ENCODE peak calls at places on chromosomes 3 and 15, in five cellular contexts. C is cardiac fibroblast, S is Peyer's patch, W is thoracic aorta, I is left ventricle myocardium inferior. Z is an unnamed sample.
A peak's percentile ranks its signal among the peaks of the same experiment; 100 is the strongest.

GRCh38 chr3:195284842-195285241 is 13.9 kb upstream of the XXYLT1 start:
- DNase-seq in I (no peak), S (no peak), W (no peak), C (no peak), Z (no peak)

GRCh38 chr15:42720071-42720470 is 16.9 kb downstream of the CDAN1 start:
- DNase-seq in I (no peak), C (no peak), W (no peak), S (no peak), Z (no peak)

GRCh38 chr3:136651585-136651984 is 100.6 kb downstream of the STAG1 start:
- DNase-seq in W (no peak), S (no peak), C (no peak), I (no peak), Z (no peak)

GRCh38 chr3:64214002-64214696 is 11.1 kb downstream of the PRICKLE2 start:
- DNase-seq in I (peak; percentile 84), W (no peak), C (peak; percentile 78), S (peak; percentile 19), Z (peak; percentile 91)

GRCh38 chr3:171348121-171348520 is 112.1 kb downstream of the TNIK start:
- DNase-seq in C (peak; percentile 58), W (no peak), I (no peak), S (no peak), Z (peak; percentile 53)

GRCh38 chr3:77873599-77873998 is 833.7 kb downstream of the ROBO2 start:
- DNase-seq in I (no peak), S (no peak), C (no peak), W (no peak), Z (no peak)

GRCh38 chr3:7585052-7585451 is 724.1 kb downstream of the GRM7 start:
- DNase-seq in S (no peak), I (no peak), W (no peak), C (no peak), Z (no peak)

GRCh38 chr3:149299938-149300791 is 33.3 kb downstream of the TM4SF18 start:
- DNase-seq in W (no peak), I (no peak), C (peak; percentile 94), S (no peak), Z (peak; percentile 97)

GRCh38 chr15:94199725-94200124 is 31.6 kb upstream of the MCTP2 start:
- DNase-seq in S (no peak), I (no peak), W (no peak), C (no peak), Z (no peak)

GRCh38 chr3:112302881-112303761 is 9.1 kb upstream of the SLC9C1 start:
- DNase-seq in S (no peak), W (no peak), C (no peak), I (no peak), Z (no peak)

GRCh38 chr15:25738171-25738792 is 124.8 kb downstream of the ATP10A start:
- DNase-seq in S (no peak), C (peak; percentile 40), I (no peak), W (no peak), Z (no peak)

GRCh38 chr3:58116985-58117384 is 93.8 kb downstream of the DNASE1L3 start:
- DNase-seq in I (no peak), W (no peak), S (no peak), C (no peak), Z (no peak)

GRCh38 chr15:62994975-62995730 is 47.4 kb upstream of the TPM1 start:
- DNase-seq in S (no peak), I (no peak), W (no peak), C (peak; percentile 62), Z (no peak)

GRCh38 chr15:36911322-36911944 is 188.9 kb downstream of the MEIS2 start:
- DNase-seq in W (no peak), C (peak; percentile 77), I (no peak), S (no peak), Z (peak; percentile 8)

GRCh38 chr3:132803889-132804288 is 81.7 kb upstream of the NPHP3 start:
- DNase-seq in C (no peak), S (no peak), I (no peak), W (no peak), Z (no peak)

GRCh38 chr3:27352047-27352446 is 17.1 kb downstream of the NEK10 start:
- DNase-seq in I (no peak), W (no peak), S (no peak), C (no peak), Z (no peak)

GRCh38 chr15:72998226-72998625 is 54.0 kb upstream of the NEO1 start:
- DNase-seq in S (no peak), W (no peak), I (no peak), C (no peak), Z (peak; percentile 87)

GRCh38 chr3:152325136-152325535 is 56.4 kb downstream of the MBNL1 start:
- DNase-seq in I (no peak), C (peak; percentile 25), S (no peak), W (no peak), Z (no peak)

GRCh38 chr3:30232546-30232945 is 373.9 kb upstream of the TGFBR2 start:
- DNase-seq in I (no peak), S (no peak), C (no peak), W (no peak), Z (no peak)

GRCh38 chr15:53833134-53833624 is 73.7 kb upstream of the WDR72 start:
- DNase-seq in S (no peak), W (no peak), I (peak; percentile 17), C (peak; percentile 0), Z (peak; percentile 11)

GRCh38 chr3:32421185-32421584 is 29.5 kb downstream of the CMTM7 start:
- DNase-seq in C (no peak), W (no peak), S (no peak), I (no peak), Z (no peak)

GRCh38 chr3:32419766-32420137 is 28.1 kb downstream of the CMTM7 start:
- DNase-seq in S (no peak), I (no peak), C (no peak), W (no peak), Z (no peak)

GRCh38 chr3:32422943-32423342 is 31.3 kb downstream of the CMTM7 start:
- DNase-seq in W (no peak), S (no peak), C (no peak), I (no peak), Z (no peak)

GRCh38 chr3:32421991-32422859 is 30.6 kb downstream of the CMTM7 start:
- DNase-seq in S (no peak), C (peak; percentile 77), W (peak; percentile 77), I (peak; percentile 91), Z (peak; percentile 99)

DNA sequence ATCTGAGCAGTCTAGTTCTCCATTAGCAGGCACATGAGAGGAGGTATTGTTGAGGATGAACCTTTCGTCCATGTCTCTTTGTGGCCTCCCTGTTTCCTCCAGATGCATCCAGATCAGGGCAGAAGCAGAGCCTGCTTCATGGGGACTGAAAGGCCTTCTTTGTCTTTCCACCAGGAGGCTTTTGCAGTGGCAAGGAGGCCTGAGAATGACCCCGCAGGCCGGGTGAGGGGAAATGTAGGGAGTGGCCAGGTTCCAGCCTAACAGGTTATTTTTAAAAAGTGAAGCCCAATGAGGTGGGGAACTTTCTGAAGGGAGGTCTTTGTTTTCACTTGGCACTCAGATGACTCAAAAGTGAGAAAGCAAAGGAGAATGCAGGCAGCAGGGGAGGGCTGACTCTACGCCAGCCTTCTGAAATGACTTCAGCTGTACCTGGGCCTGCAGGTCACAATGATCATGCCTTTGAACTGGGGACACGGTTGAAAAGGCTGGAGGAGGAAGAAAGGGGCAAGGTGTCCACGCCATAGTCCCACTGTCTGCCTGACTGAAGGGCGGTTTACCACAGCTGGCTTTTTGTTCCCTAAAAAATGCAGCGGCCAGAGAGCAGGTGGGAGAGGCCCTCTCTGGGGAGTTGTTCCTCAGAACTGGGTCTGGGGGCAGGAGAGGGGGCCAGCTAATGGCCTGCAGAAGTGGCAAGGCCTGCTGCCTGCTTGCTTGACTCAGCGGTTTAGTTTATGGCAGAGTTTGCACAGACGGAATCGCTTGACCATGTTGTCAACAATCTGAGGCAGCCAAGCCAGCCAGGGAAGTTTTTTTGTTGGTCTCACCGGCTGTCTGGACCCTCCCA is 28.7 kb downstream of the CMTM7 start:
- DNase-seq in I (no peak), C (peak; percentile 65), S (peak; percentile 74), W (no peak), Z (peak; percentile 60)
- TF ChIP-seq CTCF in I (peak; percentile 17), C (peak; percentile 12), S (no peak), W (no peak), Z (no peak)

GRCh38 chr3:42749753-42750231 is 23.3 kb downstream of the CCDC13 start:
- DNase-seq in C (peak; percentile 17), W (no peak), I (no peak), S (no peak), Z (peak; percentile 33)
- TF ChIP-seq CTCF in C (peak; percentile 41), W (peak; percentile 48), I (peak; percentile 58), S (no peak), Z (peak; percentile 50)

DNA sequence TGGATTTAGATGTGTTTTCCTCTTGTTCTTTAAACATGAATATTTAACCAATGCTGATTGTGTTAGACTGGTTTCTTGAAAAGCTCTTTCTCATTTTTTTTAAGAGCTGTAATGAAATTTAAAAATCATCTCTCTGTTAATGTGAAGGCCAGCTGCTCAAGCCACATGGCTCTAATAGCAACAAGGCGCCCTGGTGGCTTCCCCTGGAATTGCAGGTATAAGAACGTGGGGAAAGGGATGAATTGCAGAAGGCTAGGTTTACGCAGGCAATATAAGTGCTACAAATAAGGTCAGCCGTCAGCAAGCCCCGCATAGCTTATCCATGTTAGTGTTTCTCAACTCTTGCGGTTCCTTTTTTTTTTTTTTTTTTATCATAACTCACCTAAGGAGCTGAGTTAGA is 108.5 kb downstream of the SAMMSON start:
- DNase-seq in I (no peak), S (no peak), C (peak; percentile 20), W (no peak), Z (peak; percentile 53)
- TF ChIP-seq CTCF in I (peak; percentile 41), S (peak; percentile 12), C (peak; percentile 58), W (peak; percentile 28), Z (peak; percentile 31)

GRCh38 chr15:70172561-70172960 is 74.8 kb upstream of the TLE3 start:
- DNase-seq in S (no peak), W (no peak), I (no peak), C (no peak), Z (no peak)
- TF ChIP-seq CTCF in S (no peak), W (no peak), I (no peak), C (no peak), Z (no peak)

GRCh38 chr3:178100881-178101280 is 435.4 kb upstream of the KCNMB2 start:
- DNase-seq in C (no peak), W (no peak), I (no peak), S (no peak), Z (no peak)
- TF ChIP-seq CTCF in C (no peak), W (no peak), I (no peak), S (no peak), Z (no peak)

DNA sequence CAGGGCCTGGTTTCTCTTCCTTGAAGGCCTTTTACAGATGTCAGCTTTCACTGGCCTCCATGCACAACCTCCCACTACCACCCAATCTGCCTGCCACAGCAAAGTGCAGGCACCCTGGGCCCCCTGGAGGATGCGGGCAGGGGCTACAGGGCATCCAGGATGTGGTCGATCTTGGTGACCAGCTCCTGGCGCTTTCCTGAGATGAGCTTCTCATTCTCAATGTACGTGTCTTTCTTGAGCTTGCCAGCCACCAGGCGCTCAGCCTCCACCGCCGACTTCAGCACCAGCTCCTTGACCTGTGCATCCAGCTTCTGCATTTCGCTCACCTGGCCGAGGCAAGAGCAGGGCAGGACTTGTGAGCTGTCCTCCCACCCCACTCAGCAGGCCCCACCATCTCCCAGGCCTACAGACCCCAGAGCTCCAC is 30.3 kb downstream of the RPN1 start:
- DNase-seq in I (no peak), S (no peak), C (no peak), W (no peak), Z (no peak)
- TF ChIP-seq CTCF in I (no peak), S (no peak), C (no peak), W (no peak), Z (no peak)

DNA sequence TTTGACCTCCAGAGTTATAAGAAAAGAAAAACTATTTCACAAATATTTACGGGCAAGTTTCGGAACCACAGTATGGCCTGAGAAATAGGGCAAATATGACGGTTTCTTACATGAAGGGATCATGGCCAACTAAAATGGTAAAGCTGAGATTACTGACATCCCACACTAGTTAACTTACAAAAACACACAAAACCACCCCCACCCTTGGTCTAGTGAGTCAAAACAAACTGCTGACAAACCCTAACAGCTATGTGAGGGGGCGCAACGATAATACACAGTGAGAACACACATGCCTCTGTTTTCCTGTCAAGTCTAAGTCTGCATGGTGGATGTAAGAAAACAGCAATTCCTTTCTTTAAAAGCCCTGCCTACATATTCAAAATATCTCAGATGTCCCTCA is 32.3 kb downstream of the CBLB start:
- DNase-seq in I (no peak), W (no peak), S (no peak), C (peak; percentile 92), Z (peak; percentile 39)
- TF ChIP-seq CTCF in I (no peak), W (no peak), S (no peak), C (no peak), Z (no peak)

Z was measured in MCF 10A.